ENCODE peak calls at places on chromosomes 5 and 9, in nine cellular contexts. One of them, this sample, is unnamed.

GRCh38 chr5:34411470-34412346 is 244.4 kb upstream of the RAI14 start:
- DNase-seq in Daoy: no peak
- DNase-seq in A549: no peak
- DNase-seq in nucleus accumbens: no peak
- DNase-seq in COR-L47: peak; percentile 45
- DNase-seq in activated CD4-positive, CD25-positive, alpha-beta regulatory T cell: no peak
- DNase-seq in endodermal cell: peak; percentile 71
- DNase-seq in NT2/D1: no peak
- DNase-seq in GM03348: peak; percentile 27
- DNase-seq in this sample: no peak

GRCh38 chr5:142156839-142157463 is 48.4 kb downstream of the NDFIP1 start:
- DNase-seq in Daoy: no peak
- DNase-seq in endodermal cell: peak; percentile 83
- DNase-seq in nucleus accumbens: no peak
- DNase-seq in GM03348: no peak
- DNase-seq in NT2/D1: no peak
- DNase-seq in COR-L47: no peak
- DNase-seq in activated CD4-positive, CD25-positive, alpha-beta regulatory T cell: no peak
- DNase-seq in A549: no peak
- DNase-seq in this sample: no peak

GRCh38 chr5:2634399-2635176 is 116.9 kb downstream of the IRX2 start:
- DNase-seq in NT2/D1: peak; percentile 2
- DNase-seq in endodermal cell: peak; percentile 68
- DNase-seq in Daoy: no peak
- DNase-seq in A549: no peak
- DNase-seq in GM03348: no peak
- DNase-seq in nucleus accumbens: no peak
- DNase-seq in COR-L47: no peak
- DNase-seq in activated CD4-positive, CD25-positive, alpha-beta regulatory T cell: no peak
- DNase-seq in this sample: no peak

GRCh38 chr5:135723451-135723850 is 111.0 kb upstream of the SLC25A48 start:
- DNase-seq in A549: no peak
- DNase-seq in GM03348: no peak
- DNase-seq in Daoy: no peak
- DNase-seq in COR-L47: no peak
- DNase-seq in nucleus accumbens: no peak
- DNase-seq in NT2/D1: no peak
- DNase-seq in activated CD4-positive, CD25-positive, alpha-beta regulatory T cell: no peak
- DNase-seq in endodermal cell: no peak
- DNase-seq in this sample: no peak

GRCh38 chr5:149188383-149188782 is 47.1 kb downstream of the ABLIM3 start:
- DNase-seq in nucleus accumbens: no peak
- DNase-seq in Daoy: no peak
- DNase-seq in COR-L47: no peak
- DNase-seq in NT2/D1: no peak
- DNase-seq in activated CD4-positive, CD25-positive, alpha-beta regulatory T cell: no peak
- DNase-seq in endodermal cell: no peak
- DNase-seq in A549: no peak
- DNase-seq in GM03348: no peak
- DNase-seq in this sample: no peak

GRCh38 chr9:86892576-86892975 is 54.7 kb downstream of the GAS1 start:
- DNase-seq in COR-L47: no peak
- DNase-seq in A549: no peak
- DNase-seq in nucleus accumbens: no peak
- DNase-seq in endodermal cell: no peak
- DNase-seq in NT2/D1: no peak
- DNase-seq in GM03348: no peak
- DNase-seq in Daoy: peak; percentile 26
- DNase-seq in activated CD4-positive, CD25-positive, alpha-beta regulatory T cell: no peak
- DNase-seq in this sample: no peak

GRCh38 chr5:31738199-31738598 is 99.3 kb downstream of the PDZD2 start:
- DNase-seq in nucleus accumbens: no peak
- DNase-seq in A549: no peak
- DNase-seq in NT2/D1: no peak
- DNase-seq in activated CD4-positive, CD25-positive, alpha-beta regulatory T cell: no peak
- DNase-seq in Daoy: no peak
- DNase-seq in COR-L47: no peak
- DNase-seq in GM03348: no peak
- DNase-seq in endodermal cell: no peak
- DNase-seq in this sample: no peak

GRCh38 chr9:125544988-125545651 is 161.9 kb downstream of the MAPKAP1 start:
- DNase-seq in COR-L47: peak; percentile 23
- DNase-seq in endodermal cell: no peak
- DNase-seq in A549: no peak
- DNase-seq in nucleus accumbens: no peak
- DNase-seq in GM03348: peak; percentile 63
- DNase-seq in NT2/D1: no peak
- DNase-seq in Daoy: peak; percentile 62
- DNase-seq in activated CD4-positive, CD25-positive, alpha-beta regulatory T cell: no peak
- DNase-seq in this sample: no peak

GRCh38 chr9:95793924-95794828 is 81.3 kb upstream of the ERCC6L2 start:
- DNase-seq in NT2/D1: no peak
- DNase-seq in endodermal cell: no peak
- DNase-seq in Daoy: peak; percentile 86
- DNase-seq in COR-L47: no peak
- DNase-seq in activated CD4-positive, CD25-positive, alpha-beta regulatory T cell: no peak
- DNase-seq in A549: no peak
- DNase-seq in GM03348: peak; percentile 75
- DNase-seq in nucleus accumbens: no peak
- DNase-seq in this sample: no peak

GRCh38 chr5:126446498-126447224 is 23.5 kb downstream of the GRAMD2B start:
- DNase-seq in endodermal cell: no peak
- DNase-seq in activated CD4-positive, CD25-positive, alpha-beta regulatory T cell: peak; percentile 2
- DNase-seq in nucleus accumbens: no peak
- DNase-seq in A549: no peak
- DNase-seq in GM03348: peak; percentile 78
- DNase-seq in NT2/D1: no peak
- DNase-seq in COR-L47: no peak
- DNase-seq in Daoy: peak; percentile 81
- DNase-seq in this sample: no peak

GRCh38 chr5:151523335-151523734 is 67.8 kb downstream of the FAT2 start:
- DNase-seq in COR-L47: peak; percentile 13
- DNase-seq in Daoy: peak; percentile 56
- DNase-seq in endodermal cell: peak; percentile 90
- DNase-seq in nucleus accumbens: no peak
- DNase-seq in GM03348: peak; percentile 79
- DNase-seq in activated CD4-positive, CD25-positive, alpha-beta regulatory T cell: no peak
- DNase-seq in A549: peak; percentile 75
- DNase-seq in NT2/D1: peak; percentile 39
- DNase-seq in this sample: no peak

GRCh38 chr5:2898661-2899060 is 147.2 kb upstream of the IRX2 start:
- DNase-seq in endodermal cell: peak; percentile 34
- DNase-seq in COR-L47: no peak
- DNase-seq in activated CD4-positive, CD25-positive, alpha-beta regulatory T cell: no peak
- DNase-seq in nucleus accumbens: no peak
- DNase-seq in GM03348: no peak
- DNase-seq in NT2/D1: no peak
- DNase-seq in A549: no peak
- DNase-seq in Daoy: no peak
- DNase-seq in this sample: no peak

GRCh38 chr5:149940077-149940574 is 4.5 kb downstream of the PDE6A start:
- DNase-seq in nucleus accumbens: no peak
- DNase-seq in GM03348: no peak
- DNase-seq in A549: no peak
- DNase-seq in NT2/D1: no peak
- DNase-seq in Daoy: peak; percentile 15
- DNase-seq in activated CD4-positive, CD25-positive, alpha-beta regulatory T cell: no peak
- DNase-seq in endodermal cell: no peak
- DNase-seq in COR-L47: no peak
- DNase-seq in this sample: no peak

GRCh38 chr9:106772523-106773290 is 90.3 kb upstream of the ZNF462 start:
- DNase-seq in GM03348: no peak
- DNase-seq in nucleus accumbens: no peak
- DNase-seq in Daoy: no peak
- DNase-seq in A549: no peak
- DNase-seq in endodermal cell: no peak
- DNase-seq in NT2/D1: no peak
- DNase-seq in activated CD4-positive, CD25-positive, alpha-beta regulatory T cell: no peak
- DNase-seq in COR-L47: no peak
- DNase-seq in this sample: no peak

GRCh38 chr9:16726718-16727451 is 143.6 kb downstream of the BNC2 start:
- DNase-seq in GM03348: peak; percentile 85
- DNase-seq in A549: peak; percentile 63
- DNase-seq in Daoy: peak; percentile 78
- DNase-seq in NT2/D1: peak; percentile 52
- DNase-seq in endodermal cell: peak; percentile 91
- DNase-seq in nucleus accumbens: peak; percentile 12
- DNase-seq in COR-L47: peak; percentile 62
- DNase-seq in activated CD4-positive, CD25-positive, alpha-beta regulatory T cell: no peak
- DNase-seq in this sample: no peak

GRCh38 chr9:37998881-37999311 is 70.1 kb downstream of the SHB start:
- DNase-seq in activated CD4-positive, CD25-positive, alpha-beta regulatory T cell: no peak
- DNase-seq in Daoy: peak; percentile 64
- DNase-seq in nucleus accumbens: no peak
- DNase-seq in NT2/D1: no peak
- DNase-seq in endodermal cell: no peak
- DNase-seq in COR-L47: no peak
- DNase-seq in GM03348: peak; percentile 27
- DNase-seq in A549: no peak
- DNase-seq in this sample: no peak

GRCh38 chr5:35849850-35850249 is 6.8 kb upstream of the IL7R start:
- DNase-seq in nucleus accumbens: no peak
- DNase-seq in NT2/D1: no peak
- DNase-seq in endodermal cell: no peak
- DNase-seq in activated CD4-positive, CD25-positive, alpha-beta regulatory T cell: no peak
- DNase-seq in A549: no peak
- DNase-seq in COR-L47: no peak
- DNase-seq in Daoy: no peak
- DNase-seq in GM03348: no peak
- DNase-seq in this sample: no peak

GRCh38 chr9:86407022-86407421 is 52.8 kb upstream of the TUT7 start:
- DNase-seq in A549: no peak
- DNase-seq in COR-L47: no peak
- DNase-seq in GM03348: peak; percentile 10
- DNase-seq in nucleus accumbens: no peak
- DNase-seq in endodermal cell: peak; percentile 61
- DNase-seq in Daoy: peak; percentile 75
- DNase-seq in NT2/D1: peak; percentile 9
- DNase-seq in activated CD4-positive, CD25-positive, alpha-beta regulatory T cell: no peak
- DNase-seq in this sample: no peak

GRCh38 chr5:11719888-11720481 is 184.3 kb downstream of the CTNND2 start:
- DNase-seq in endodermal cell: peak; percentile 92
- DNase-seq in A549: no peak
- DNase-seq in nucleus accumbens: peak; percentile 14
- DNase-seq in Daoy: peak; percentile 66
- DNase-seq in GM03348: no peak
- DNase-seq in NT2/D1: peak; percentile 70
- DNase-seq in activated CD4-positive, CD25-positive, alpha-beta regulatory T cell: no peak
- DNase-seq in COR-L47: peak; percentile 69
- DNase-seq in this sample: no peak

GRCh38 chr9:132638240-132638639 is 31.5 kb downstream of the DDX31 start:
- DNase-seq in A549: no peak
- DNase-seq in nucleus accumbens: no peak
- DNase-seq in NT2/D1: no peak
- DNase-seq in COR-L47: no peak
- DNase-seq in activated CD4-positive, CD25-positive, alpha-beta regulatory T cell: no peak
- DNase-seq in GM03348: peak; percentile 20
- DNase-seq in endodermal cell: no peak
- DNase-seq in Daoy: peak; percentile 17
- DNase-seq in this sample: no peak

GRCh38 chr9:130423272-130423671 is 21.5 kb upstream of the ASS1 start:
- DNase-seq in COR-L47: no peak
- DNase-seq in Daoy: no peak
- DNase-seq in endodermal cell: no peak
- DNase-seq in GM03348: no peak
- DNase-seq in activated CD4-positive, CD25-positive, alpha-beta regulatory T cell: no peak
- DNase-seq in NT2/D1: no peak
- DNase-seq in A549: no peak
- DNase-seq in nucleus accumbens: no peak
- DNase-seq in this sample: no peak

GRCh38 chr5:10315824-10316509 is 8.3 kb upstream of the CMBL start:
- DNase-seq in COR-L47: no peak
- DNase-seq in endodermal cell: peak; percentile 52
- DNase-seq in activated CD4-positive, CD25-positive, alpha-beta regulatory T cell: no peak
- DNase-seq in GM03348: no peak
- DNase-seq in nucleus accumbens: no peak
- DNase-seq in A549: no peak
- DNase-seq in Daoy: no peak
- DNase-seq in NT2/D1: no peak
- DNase-seq in this sample: no peak

GRCh38 chr9:106745457-106745856 is 117.5 kb upstream of the ZNF462 start:
- DNase-seq in nucleus accumbens: no peak
- DNase-seq in COR-L47: no peak
- DNase-seq in GM03348: no peak
- DNase-seq in Daoy: peak; percentile 21
- DNase-seq in NT2/D1: no peak
- DNase-seq in A549: no peak
- DNase-seq in activated CD4-positive, CD25-positive, alpha-beta regulatory T cell: no peak
- DNase-seq in endodermal cell: no peak
- DNase-seq in this sample: no peak

GRCh38 chr5:127870914-127871313 is 167.7 kb downstream of the CCDC192 start:
- DNase-seq in NT2/D1: no peak
- DNase-seq in A549: no peak
- DNase-seq in endodermal cell: no peak
- DNase-seq in GM03348: peak; percentile 59
- DNase-seq in activated CD4-positive, CD25-positive, alpha-beta regulatory T cell: no peak
- DNase-seq in Daoy: no peak
- DNase-seq in nucleus accumbens: no peak
- DNase-seq in COR-L47: no peak
- DNase-seq in this sample: no peak

GRCh38 chr9:38243993-38244392 is 148.5 kb upstream of the ALDH1B1 start:
- DNase-seq in GM03348: no peak
- DNase-seq in COR-L47: no peak
- DNase-seq in A549: no peak
- DNase-seq in Daoy: no peak
- DNase-seq in NT2/D1: no peak
- DNase-seq in activated CD4-positive, CD25-positive, alpha-beta regulatory T cell: no peak
- DNase-seq in nucleus accumbens: no peak
- DNase-seq in endodermal cell: no peak
- DNase-seq in this sample: no peak

GRCh38 chr9:26502311-26502710 is 390.3 kb downstream of the CAAP1 start:
- DNase-seq in A549: no peak
- DNase-seq in GM03348: no peak
- DNase-seq in NT2/D1: peak; percentile 5
- DNase-seq in Daoy: no peak
- DNase-seq in activated CD4-positive, CD25-positive, alpha-beta regulatory T cell: no peak
- DNase-seq in COR-L47: no peak
- DNase-seq in nucleus accumbens: no peak
- DNase-seq in endodermal cell: peak; percentile 85
- DNase-seq in this sample: no peak

GRCh38 chr5:133527311-133527710 is 85.0 kb downstream of the FSTL4 start:
- DNase-seq in endodermal cell: no peak
- DNase-seq in GM03348: no peak
- DNase-seq in COR-L47: no peak
- DNase-seq in A549: no peak
- DNase-seq in Daoy: no peak
- DNase-seq in activated CD4-positive, CD25-positive, alpha-beta regulatory T cell: no peak
- DNase-seq in NT2/D1: no peak
- DNase-seq in nucleus accumbens: no peak
- DNase-seq in this sample: no peak

GRCh38 chr5:685262-686171 is 7.6 kb downstream of the TPPP start:
- DNase-seq in NT2/D1: no peak
- DNase-seq in endodermal cell: peak; percentile 24
- DNase-seq in nucleus accumbens: no peak
- DNase-seq in activated CD4-positive, CD25-positive, alpha-beta regulatory T cell: no peak
- DNase-seq in Daoy: peak; percentile 1
- DNase-seq in COR-L47: no peak
- DNase-seq in A549: no peak
- DNase-seq in GM03348: no peak
- DNase-seq in this sample: no peak

GRCh38 chr5:123482258-123482657 is 29.7 kb upstream of the CSNK1G3 start:
- DNase-seq in A549: no peak
- DNase-seq in activated CD4-positive, CD25-positive, alpha-beta regulatory T cell: no peak
- DNase-seq in GM03348: no peak
- DNase-seq in NT2/D1: no peak
- DNase-seq in Daoy: no peak
- DNase-seq in endodermal cell: no peak
- DNase-seq in nucleus accumbens: no peak
- DNase-seq in COR-L47: no peak
- DNase-seq in this sample: no peak

GRCh38 chr5:9468070-9468388 is 77.8 kb downstream of the SEMA5A start:
- DNase-seq in GM03348: peak; percentile 84
- DNase-seq in COR-L47: no peak
- DNase-seq in NT2/D1: no peak
- DNase-seq in nucleus accumbens: peak; percentile 4
- DNase-seq in Daoy: peak; percentile 38
- DNase-seq in A549: no peak
- DNase-seq in activated CD4-positive, CD25-positive, alpha-beta regulatory T cell: no peak
- DNase-seq in endodermal cell: peak; percentile 54
- DNase-seq in this sample: no peak

GRCh38 chr5:79077680-79078365 is 8.3 kb downstream of the BHMT2 start:
- DNase-seq in COR-L47: no peak
- DNase-seq in A549: no peak
- DNase-seq in endodermal cell: no peak
- DNase-seq in Daoy: no peak
- DNase-seq in GM03348: no peak
- DNase-seq in activated CD4-positive, CD25-positive, alpha-beta regulatory T cell: no peak
- DNase-seq in NT2/D1: no peak
- DNase-seq in nucleus accumbens: no peak
- DNase-seq in this sample: no peak

This sample was measured in GOT3.